ENCODE peak calls at places on chromosomes 7 and 10, in four cellular contexts. W is AG09309, F is HT-29, D is mucosa of gallbladder. Q is an unnamed sample.

GRCh38 chr7:64087501-64087900 is 42.3 kb downstream of the ZNF727 start:
- DNase-seq in W (no peak), F (no peak), D (no peak), Q (no peak)

GRCh38 chr7:1357601-1358271 is 101.5 kb downstream of the MICALL2 start:
- DNase-seq in W (no peak), F (peak), D (no peak), Q (peak)

GRCh38 chr7:51229106-51229537 is 87.5 kb downstream of the COBL start:
- DNase-seq in W (no peak), F (no peak), D (no peak), Q (no peak)

GRCh38 chr10:24894309-24894708 is 58.1 kb downstream of the PRTFDC1 start:
- DNase-seq in W (peak), F (no peak), D (no peak), Q (no peak)

GRCh38 chr7:69517985-69518731 is 80.1 kb upstream of the AUTS2 start:
- DNase-seq in W (no peak), F (no peak), D (peak), Q (no peak)

GRCh38 chr10:88592425-88592824 is 5.9 kb downstream of the LIPJ start:
- DNase-seq in W (no peak), F (no peak), D (no peak), Q (no peak)

GRCh38 chr7:122380993-122381392 is 76.4 kb upstream of the FEZF1 start:
- DNase-seq in W (no peak), F (no peak), D (no peak), Q (peak)

GRCh38 chr7:40763319-40764287 is 628.8 kb downstream of the SUGCT start:
- DNase-seq in W (peak), F (no peak), D (no peak), Q (no peak)

GRCh38 chr7:69756235-69756634 is 158.0 kb downstream of the AUTS2 start:
- DNase-seq in W (no peak), F (no peak), D (no peak), Q (no peak)

Q was measured in glutamatergic neuron.